ENCODE peak calls at places on chromosomes 3 and 15, in four cellular contexts. One of them, this sample, is unnamed.
A peak's percentile ranks its signal among the peaks of the same experiment; 100 is the strongest.

GRCh38 chr15:39202641-39203040 is 378.2 kb upstream of the THBS1 start:
- DNase-seq in HepG2: peak; percentile 21
- DNase-seq in GM12878: no peak
- DNase-seq in K562: no peak
- DNase-seq in this sample: no peak

GRCh38 chr3:167394003-167394402 is 13.9 kb upstream of the ZBBX start:
- DNase-seq in HepG2: peak; percentile 1
- DNase-seq in GM12878: no peak
- DNase-seq in K562: no peak
- DNase-seq in this sample: no peak

GRCh38 chr15:65603134-65603533 is 7.8 kb downstream of the INTS14 start:
- DNase-seq in GM12878: no peak
- DNase-seq in K562: no peak
- DNase-seq in HepG2: no peak
- DNase-seq in this sample: no peak

GRCh38 chr15:48578965-48579364 is 66.5 kb downstream of the FBN1 start:
- DNase-seq in HepG2: no peak
- DNase-seq in K562: no peak
- DNase-seq in GM12878: no peak
- DNase-seq in this sample: no peak

GRCh38 chr3:78785004-78785403 is 982.8 kb downstream of the ROBO1 start:
- DNase-seq in HepG2: no peak
- DNase-seq in K562: no peak
- DNase-seq in GM12878: no peak
- DNase-seq in this sample: no peak

GRCh38 chr15:73930371-73930770 is 4.1 kb downstream of the LOXL1 start:
- DNase-seq in K562: no peak
- DNase-seq in HepG2: no peak
- DNase-seq in GM12878: no peak
- DNase-seq in this sample: no peak

GRCh38 chr3:32410367-32411246 is 19.0 kb downstream of the CMTM7 start:
- DNase-seq in K562: no peak
- DNase-seq in HepG2: no peak
- DNase-seq in GM12878: no peak
- DNase-seq in this sample: no peak

GRCh38 chr3:42600111-42600957 is at the start of gene NKTR:
- DNase-seq in GM12878: peak; percentile 98
- DNase-seq in HepG2: peak; percentile 97
- DNase-seq in K562: peak; percentile 99
- DNase-seq in this sample: peak; percentile 94

GRCh38 chr15:56821721-56822425 is 88.6 kb upstream of the ZNF280D start:
- DNase-seq in HepG2: peak; percentile 43
- DNase-seq in K562: peak; percentile 66
- DNase-seq in GM12878: no peak
- DNase-seq in this sample: peak; percentile 53

GRCh38 chr15:28100516-28101195 is 1.5 kb upstream of the OCA2 start:
- DNase-seq in HepG2: no peak
- DNase-seq in K562: no peak
- DNase-seq in GM12878: no peak
- DNase-seq in this sample: no peak

GRCh38 chr15:60634815-60635214 is 155.9 kb upstream of the ICE2 start:
- DNase-seq in K562: no peak
- DNase-seq in HepG2: no peak
- DNase-seq in GM12878: no peak
- DNase-seq in this sample: no peak

GRCh38 chr3:28645149-28645548 is 296.5 kb upstream of the AZI2 start:
- DNase-seq in K562: no peak
- DNase-seq in GM12878: no peak
- DNase-seq in HepG2: no peak
- DNase-seq in this sample: no peak

GRCh38 chr3:42884324-42884723 is 8.6 kb upstream of the CYP8B1 start:
- DNase-seq in GM12878: no peak
- DNase-seq in K562: no peak
- DNase-seq in HepG2: peak; percentile 35
- DNase-seq in this sample: no peak

GRCh38 chr3:167813169-167814123 is 77.9 kb downstream of the SERPINI1 start:
- DNase-seq in K562: no peak
- DNase-seq in GM12878: no peak
- DNase-seq in HepG2: peak; percentile 69
- DNase-seq in this sample: no peak

GRCh38 chr3:48765376-48765775 is 48.4 kb upstream of the IP6K2 start:
- DNase-seq in HepG2: peak; percentile 18
- DNase-seq in GM12878: no peak
- DNase-seq in K562: no peak
- DNase-seq in this sample: no peak

GRCh38 chr15:20356444-20357138 is 185.0 kb downstream of the GOLGA6L6 start:
- DNase-seq in HepG2: peak; percentile 45
- DNase-seq in GM12878: no peak
- DNase-seq in K562: peak; percentile 90
- DNase-seq in this sample: peak; percentile 49

GRCh38 chr3:55402886-55403605 is 84.1 kb downstream of the WNT5A start:
- DNase-seq in HepG2: peak; percentile 63
- DNase-seq in GM12878: no peak
- DNase-seq in K562: no peak
- DNase-seq in this sample: no peak

GRCh38 chr3:134003066-134003465 is 26.7 kb downstream of the SLCO2A1 start:
- DNase-seq in HepG2: no peak
- DNase-seq in GM12878: no peak
- DNase-seq in K562: no peak
- DNase-seq in this sample: no peak

GRCh38 chr3:195895078-195895899 is 13.1 kb downstream of the TNK2 start:
- DNase-seq in GM12878: no peak
- DNase-seq in K562: peak; percentile 73
- DNase-seq in HepG2: peak; percentile 44
- DNase-seq in this sample: peak; percentile 49

GRCh38 chr3:37217098-37217849 is 42.9 kb upstream of the LRRFIP2 start:
- DNase-seq in K562: no peak
- DNase-seq in HepG2: peak; percentile 81
- DNase-seq in GM12878: no peak
- DNase-seq in this sample: no peak
- TF ChIP-seq TARDBP in K562: no peak
- TF ChIP-seq TARDBP in HepG2: peak; percentile 87
- TF ChIP-seq TARDBP in GM12878: no peak
- TF ChIP-seq TARDBP in this sample: no peak

GRCh38 chr15:40893019-40893723 is 1.1 kb upstream of the VPS18 start:
- DNase-seq in HepG2: no peak
- DNase-seq in K562: no peak
- DNase-seq in GM12878: no peak
- DNase-seq in this sample: no peak

GRCh38 chr15:40891810-40892448 is 2.3 kb upstream of the VPS18 start:
- DNase-seq in K562: peak; percentile 46
- DNase-seq in HepG2: peak; percentile 40
- DNase-seq in GM12878: no peak
- DNase-seq in this sample: no peak

GRCh38 chr15:40892449-40893012 is 1.7 kb upstream of the VPS18 start:
- DNase-seq in HepG2: no peak
- DNase-seq in GM12878: no peak
- DNase-seq in K562: no peak
- DNase-seq in this sample: no peak

GRCh38 chr15:40893733-40894688 is at the start of gene VPS18:
- DNase-seq in K562: peak; percentile 94
- DNase-seq in HepG2: peak; percentile 90
- DNase-seq in GM12878: peak; percentile 84
- DNase-seq in this sample: peak; percentile 88

GRCh38 chr15:40894689-40895308 is 549 bp downstream of the VPS18 start:
- DNase-seq in GM12878: no peak
- DNase-seq in HepG2: peak; percentile 86
- DNase-seq in K562: peak; percentile 83
- DNase-seq in this sample: peak; percentile 59
- TF ChIP-seq TARDBP in GM12878: no peak
- TF ChIP-seq TARDBP in HepG2: no peak
- TF ChIP-seq TARDBP in K562: no peak
- TF ChIP-seq TARDBP in this sample: no peak

DNA sequence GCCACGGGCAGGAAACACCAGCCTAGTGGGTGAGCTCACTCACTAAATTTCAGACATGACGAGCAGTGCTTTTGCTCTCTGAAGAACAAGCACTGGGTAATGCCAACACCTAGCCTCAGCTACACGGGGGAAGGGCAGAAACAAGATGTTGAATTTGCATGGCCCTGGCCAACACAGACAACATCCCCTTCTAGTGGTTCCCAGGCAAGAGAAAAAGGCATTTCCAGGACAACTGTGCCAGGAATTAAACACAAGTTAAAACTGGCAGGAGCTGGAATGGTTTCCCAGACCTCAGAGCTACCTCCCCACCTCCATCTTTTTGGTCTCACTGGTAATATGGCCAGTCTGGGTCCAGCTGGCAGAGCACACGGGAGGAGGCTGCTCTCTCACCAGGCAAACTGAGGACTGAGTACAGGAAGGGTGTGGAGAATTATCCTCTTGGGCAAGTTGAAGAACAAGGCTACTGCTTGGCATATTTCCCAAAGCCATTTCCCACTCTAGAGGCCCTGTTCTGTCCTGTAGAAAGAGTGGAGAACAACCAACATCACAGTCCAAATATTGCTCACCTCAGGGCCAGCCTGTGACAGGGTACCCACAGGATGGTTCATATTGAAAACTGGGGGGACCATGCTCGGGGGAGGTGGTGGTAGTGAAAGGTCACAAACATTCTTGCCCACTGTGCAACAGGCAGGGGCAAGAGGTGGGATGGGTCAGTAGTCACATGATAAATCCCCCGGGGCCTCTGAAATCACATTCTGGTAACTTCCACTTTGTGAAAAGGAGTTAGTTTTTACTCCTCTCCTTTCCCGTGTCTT is 26.5 kb downstream of the TSPAN3 start:
- DNase-seq in HepG2: no peak
- DNase-seq in GM12878: no peak
- DNase-seq in K562: no peak
- DNase-seq in this sample: no peak
- TF ChIP-seq TARDBP in HepG2: no peak
- TF ChIP-seq TARDBP in GM12878: no peak
- TF ChIP-seq TARDBP in K562: no peak
- TF ChIP-seq TARDBP in this sample: no peak

GRCh38 chr3:18134386-18135082 is 290.6 kb downstream of the SATB1 start:
- DNase-seq in K562: no peak
- DNase-seq in GM12878: no peak
- DNase-seq in HepG2: no peak
- DNase-seq in this sample: no peak
- TF ChIP-seq TARDBP in K562: no peak
- TF ChIP-seq TARDBP in GM12878: no peak
- TF ChIP-seq TARDBP in HepG2: no peak
- TF ChIP-seq TARDBP in this sample: no peak

DNA sequence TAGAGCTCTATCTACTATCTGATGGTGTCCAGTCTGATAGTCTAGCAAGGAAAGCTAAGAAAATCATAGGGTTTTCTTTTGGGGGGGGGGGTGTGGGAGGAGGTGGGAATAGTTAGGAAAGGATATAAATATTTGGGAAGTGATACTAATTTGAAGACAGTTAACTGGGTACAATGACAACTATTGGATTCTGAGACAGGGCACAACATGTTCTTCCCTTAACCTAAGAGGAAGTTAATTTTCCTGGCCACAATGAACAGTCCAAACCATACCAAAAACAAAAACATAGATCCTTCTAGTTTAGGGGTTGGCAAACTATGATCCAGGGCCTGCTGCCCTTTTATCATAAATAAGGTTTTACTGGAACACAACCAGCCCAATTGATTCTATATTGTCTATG is 10.0 kb upstream of the HCLS1 start:
- DNase-seq in GM12878: no peak
- DNase-seq in HepG2: no peak
- DNase-seq in K562: no peak
- DNase-seq in this sample: no peak
- TF ChIP-seq TARDBP in GM12878: no peak
- TF ChIP-seq TARDBP in HepG2: no peak
- TF ChIP-seq TARDBP in K562: no peak
- TF ChIP-seq TARDBP in this sample: no peak

GRCh38 chr3:118968111-118968510 is 66.5 kb downstream of the IGSF11 start:
- DNase-seq in K562: no peak
- DNase-seq in HepG2: no peak
- DNase-seq in GM12878: no peak
- DNase-seq in this sample: no peak
- TF ChIP-seq TARDBP in K562: no peak
- TF ChIP-seq TARDBP in HepG2: no peak
- TF ChIP-seq TARDBP in GM12878: no peak
- TF ChIP-seq TARDBP in this sample: no peak

GRCh38 chr15:91562698-91563097 is 290.8 kb upstream of the SLCO3A1 start:
- DNase-seq in K562: no peak
- DNase-seq in GM12878: no peak
- DNase-seq in HepG2: no peak
- DNase-seq in this sample: no peak

GRCh38 chr15:91559066-91559465 is 294.4 kb upstream of the SLCO3A1 start:
- DNase-seq in HepG2: peak; percentile 9
- DNase-seq in K562: no peak
- DNase-seq in GM12878: no peak
- DNase-seq in this sample: no peak

GRCh38 chr15:91566116-91566515 is 287.4 kb upstream of the SLCO3A1 start:
- DNase-seq in HepG2: no peak
- DNase-seq in GM12878: no peak
- DNase-seq in K562: no peak
- DNase-seq in this sample: no peak

DNA sequence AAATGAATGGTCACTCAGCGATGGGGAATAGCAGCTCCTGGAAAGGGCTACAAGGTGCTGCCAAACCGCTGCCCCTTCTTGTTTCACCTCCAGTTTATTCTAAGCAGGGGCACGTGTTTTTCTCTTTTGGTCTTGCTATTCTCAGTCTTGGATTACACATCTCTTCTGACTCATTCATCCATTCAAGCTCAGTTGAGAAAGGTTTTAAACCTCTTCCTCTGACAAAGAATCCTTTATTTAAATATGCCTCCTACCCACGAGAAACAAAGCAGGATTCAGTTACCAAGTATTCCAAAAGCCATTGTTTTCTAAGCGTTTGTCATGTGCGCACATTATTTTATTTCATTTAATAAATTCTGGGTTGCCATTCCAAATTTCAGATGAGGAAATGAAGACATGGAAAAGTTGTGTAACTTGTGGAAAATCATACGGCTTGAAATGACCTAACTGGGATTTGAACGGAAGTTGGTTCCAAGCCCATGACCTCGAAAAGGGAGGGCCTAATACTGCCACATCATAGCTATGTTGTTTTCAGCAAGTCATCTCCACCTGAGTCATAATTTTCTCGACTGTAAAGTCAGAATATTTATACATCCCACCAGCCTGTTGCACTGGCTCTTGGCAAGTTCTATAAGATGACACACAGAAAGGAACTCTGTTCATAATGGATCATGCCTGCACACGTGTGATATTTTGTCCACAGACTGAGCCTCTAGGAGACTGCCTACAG is 292.0 kb upstream of the SLCO3A1 start:
- DNase-seq in GM12878: no peak
- DNase-seq in K562: no peak
- DNase-seq in HepG2: no peak
- DNase-seq in this sample: no peak
- TF ChIP-seq TARDBP in GM12878: no peak
- TF ChIP-seq TARDBP in K562: no peak
- TF ChIP-seq TARDBP in HepG2: no peak
- TF ChIP-seq TARDBP in this sample: no peak

This sample was measured in HEK293T.